ENCODE peak calls at places on chromosomes 1 and 21, in nine cellular contexts. A is iPS-NIHi11; F is globus pallidus; P is GM20000; Z is upper lobe of right lung; J is stimulated activated CD8-positive, alpha-beta memory T cell treated with anti-CD3 and anti-CD28 coated beads, Interleukin-15, amount 100 ng/mL, for 24 hours; M is NCI-H2107; H is activated CD4-positive, alpha-beta T cell treated with anti-CD3 and anti-CD28 coated beads, Interleukin-2, amount 10 ng/mL, durations not matched to agents 7 days and 5 days; U is ELR. C is an unnamed sample.

GRCh38 chr1:33081554-33082305 is 777 bp downstream of the AZIN2 start:
- DNase-seq in A (no peak), F (no peak), P (no peak), Z (no peak), J (no peak), M (peak; percentile 13), H (no peak), U (peak; percentile 30), C (peak; percentile 34)

GRCh38 chr1:153953859-153954365 is 4.5 kb downstream of the CRTC2 start:
- DNase-seq in A (no peak), F (no peak), P (no peak), Z (no peak), J (no peak), M (no peak), H (no peak), U (no peak), C (no peak)

GRCh38 chr1:225592362-225592761 is 60.6 kb downstream of the ENAH start:
- DNase-seq in A (no peak), F (no peak), P (no peak), Z (no peak), J (no peak), M (no peak), H (no peak), U (no peak), C (no peak)

GRCh38 chr1:242205622-242206489 is 207.0 kb upstream of the MAP1LC3C start:
- DNase-seq in A (no peak), F (peak; percentile 64), P (no peak), Z (no peak), J (no peak), M (no peak), H (no peak), U (no peak), C (no peak)

GRCh38 chr21:25424674-25425073 is 182.6 kb downstream of the MRPL39 start:
- DNase-seq in A (no peak), F (no peak), P (no peak), Z (no peak), J (no peak), M (no peak), H (no peak), U (no peak), C (no peak)

GRCh38 chr1:54180666-54181360 is 19.0 kb downstream of the CYB5RL start:
- DNase-seq in A (no peak), F (no peak), P (no peak), Z (no peak), J (no peak), M (no peak), H (no peak), U (no peak), C (no peak)

GRCh38 chr1:153356392-153357075 is 1.1 kb upstream of the S100A9 start:
- DNase-seq in A (no peak), F (no peak), P (no peak), Z (no peak), J (no peak), M (no peak), H (no peak), U (no peak), C (no peak)

GRCh38 chr1:243549791-243550190 is 293.9 kb downstream of the SDCCAG8 start:
- DNase-seq in A (no peak), F (no peak), P (no peak), Z (no peak), J (no peak), M (no peak), H (no peak), U (no peak), C (no peak)

GRCh38 chr21:42560517-42561179 is 47.0 kb downstream of the SLC37A1 start:
- DNase-seq in A (no peak), F (no peak), P (no peak), Z (peak; percentile 23), J (no peak), M (no peak), H (no peak), U (no peak), C (no peak)

GRCh38 chr1:155971910-155972809 is 6.2 kb downstream of the ARHGEF2 start:
- DNase-seq in A (no peak), F (peak; percentile 89), P (no peak), Z (no peak), J (no peak), M (no peak), H (no peak), U (no peak), C (no peak)

GRCh38 chr1:56645663-56646330 is 683 bp downstream of the PRKAA2 start:
- DNase-seq in A (peak; percentile 18), F (peak; percentile 15), P (peak; percentile 18), Z (no peak), J (no peak), M (peak; percentile 24), H (no peak), U (peak; percentile 45), C (peak; percentile 50)

GRCh38 chr1:44693159-44693558 is 18.6 kb downstream of the ARMH1 start:
- DNase-seq in A (no peak), F (no peak), P (no peak), Z (peak; percentile 8), J (no peak), M (no peak), H (no peak), U (no peak), C (no peak)

GRCh38 chr1:1081311-1082238 is 7.5 kb upstream of the RNF223 start:
- DNase-seq in A (no peak), F (no peak), P (no peak), Z (peak; percentile 61), J (no peak), M (no peak), H (no peak), U (no peak), C (no peak)